ENCODE peak calls at places on chromosomes 1 and 21, in nine cellular contexts. G is activated CD4-positive, alpha-beta T cell treated with anti-CD3 and anti-CD28 coated beads, Interleukin-2, amount 50 U/mL, for 48 hours; Z is H54; L is activated naive CD4-positive, alpha-beta T cell treated with Interleukin-2 at 50 U/mL for 16 hours; R is amniotic stem cell; H is stimulated activated CD4-positive, alpha-beta T cell treated with anti-CD3 and anti-CD28 coated beads, Interleukin-2, amount 100 ng/mL, for 48 hours; Q is RPMI8226; P is SW480; X is EH. O is an unnamed sample.

GRCh38 chr21:42513985-42514882 is 582 bp downstream of the SLC37A1 start:
- DNase-seq in H (peak; percentile 56), L (peak; percentile 73), P (peak; percentile 63), Q (peak; percentile 31), G (peak; percentile 76), R (no peak), Z (no peak), X (peak; percentile 13), O (peak; percentile 19)

GRCh38 chr21:33767236-33767635 is 124.9 kb downstream of the ITSN1 start:
- DNase-seq in L (no peak), Z (no peak), X (peak; percentile 73), Q (no peak), H (no peak), R (no peak), P (no peak), G (no peak), O (peak; percentile 79)

GRCh38 chr1:1351511-1352427 is 2.6 kb upstream of the DVL1 start:
- DNase-seq in H (no peak), Z (no peak), P (no peak), X (peak; percentile 61), L (no peak), G (no peak), Q (peak; percentile 40), R (no peak), O (peak; percentile 48)

GRCh38 chr1:26168410-26169167 is at the start of gene C1orf232:
- DNase-seq in X (no peak), L (no peak), G (no peak), Z (no peak), H (no peak), Q (no peak), P (no peak), R (no peak), O (no peak)

GRCh38 chr1:24900486-24900849 is 29.6 kb downstream of the RUNX3 start:
- DNase-seq in Q (no peak), Z (no peak), G (peak; percentile 50), H (no peak), R (no peak), P (no peak), X (no peak), L (peak; percentile 3), O (no peak)

GRCh38 chr1:15948091-15948591 is 27.8 kb downstream of the ZBTB17 start:
- DNase-seq in G (peak; percentile 53), R (no peak), H (no peak), X (no peak), Z (no peak), P (no peak), Q (no peak), L (no peak), O (no peak)

GRCh38 chr1:236063919-236064673 is 794 bp downstream of the NID1 start:
- DNase-seq in H (no peak), Z (peak; percentile 70), X (peak; percentile 86), P (peak; percentile 46), Q (no peak), L (peak; percentile 19), G (peak; percentile 17), R (no peak), O (peak; percentile 75)

GRCh38 chr1:214976665-214977064 is 105.9 kb upstream of the KCNK2 start:
- DNase-seq in L (no peak), H (no peak), G (no peak), Z (no peak), P (no peak), X (no peak), R (no peak), Q (no peak), O (no peak)

GRCh38 chr1:223230161-223230881 is 87.3 kb upstream of the TLR5 start:
- DNase-seq in R (peak; percentile 37), X (peak; percentile 91), H (no peak), P (peak; percentile 37), G (peak; percentile 47), Z (peak; percentile 67), Q (no peak), L (peak; percentile 25), O (peak; percentile 91)

GRCh38 chr1:63679589-63679988 is 86.4 kb downstream of the PGM1 start:
- DNase-seq in G (no peak), R (no peak), Q (no peak), H (no peak), X (no peak), L (no peak), P (no peak), Z (no peak), O (no peak)

GRCh38 chr1:88973520-88974137 is 18.8 kb downstream of the KYAT3 start:
- DNase-seq in X (peak; percentile 55), G (no peak), Q (peak; percentile 41), Z (no peak), P (peak; percentile 32), H (no peak), L (no peak), R (no peak), O (peak; percentile 57)

GRCh38 chr1:148160421-148161251 is 8.6 kb upstream of the NBPF11 start:
- DNase-seq in X (no peak), L (no peak), Q (no peak), Z (no peak), P (no peak), G (no peak), H (no peak), R (no peak), O (no peak)

GRCh38 chr21:40902299-40902698 is 55.3 kb upstream of the DSCAM start:
- DNase-seq in X (no peak), Q (peak; percentile 22), Z (no peak), R (no peak), H (no peak), P (no peak), L (no peak), G (no peak), O (no peak)